ENCODE peak calls at places on chromosome 2, in six cellular contexts. E, P, G, X, I and Z are unnamed samples.

GRCh38 chr2:71243548-71244301 is 16.8 kb upstream of the PAIP2B start:
- DNase-seq in X (no peak), E (no peak), I (no peak), G (peak; percentile 18), P (no peak), Z (no peak)

GRCh38 chr2:179837408-179837807 is 24.0 kb downstream of the ZNF385B start:
- DNase-seq in X (no peak), E (no peak), I (peak; percentile 46), P (no peak), G (peak; percentile 74), Z (peak; percentile 64)

GRCh38 chr2:3291113-3291512 is 86.5 kb downstream of the EIPR1 start:
- DNase-seq in I (no peak), P (no peak), E (no peak), X (no peak), G (no peak), Z (no peak)

GRCh38 chr2:168156661-168157060 is 90.7 kb downstream of the STK39 start:
- DNase-seq in I (peak; percentile 48), X (no peak), G (peak; percentile 54), E (no peak), P (no peak), Z (peak; percentile 25)

GRCh38 chr2:48719480-48720177 is 35.9 kb downstream of the LHCGR start:
- DNase-seq in X (no peak), G (no peak), P (peak; percentile 20), I (no peak), E (no peak), Z (no peak)

GRCh38 chr2:24973812-24974211 is 2.1 kb upstream of the DNAJC27 start:
- DNase-seq in G (peak; percentile 8), E (no peak), P (no peak), I (no peak), X (no peak), Z (no peak)

GRCh38 chr2:219158586-219158985 is 2.0 kb downstream of the NHEJ1 start:
- DNase-seq in E (no peak), X (no peak), G (no peak), P (no peak), I (peak; percentile 17), Z (no peak)

GRCh38 chr2:173715483-173715882 is 249.7 kb downstream of the SP3 start:
- DNase-seq in E (no peak), I (no peak), X (no peak), G (no peak), P (no peak), Z (no peak)

GRCh38 chr2:112482309-112483046 is 522 bp downstream of the TTL start:
- DNase-seq in G (peak; percentile 56), E (peak; percentile 21), I (peak; percentile 42), P (peak; percentile 40), X (peak; percentile 64), Z (peak; percentile 60)

GRCh38 chr2:28251337-28251736 is 141.3 kb upstream of the FOSL2 start:
- DNase-seq in E (no peak), X (no peak), I (no peak), G (no peak), P (no peak), Z (no peak)

GRCh38 chr2:145538661-145539319 is 1018.9 kb upstream of the ZEB2 start:
- DNase-seq in G (no peak), I (no peak), P (no peak), X (no peak), E (no peak), Z (no peak)

GRCh38 chr2:175152242-175152641 is 15.8 kb downstream of the ATF2 start:
- DNase-seq in G (no peak), E (no peak), P (no peak), I (no peak), X (no peak), Z (no peak)

GRCh38 chr2:9741110-9741509 is 102.2 kb upstream of the TAF1B start:
- DNase-seq in P (no peak), E (no peak), X (no peak), G (no peak), I (no peak), Z (no peak)

GRCh38 chr2:74440378-74441110 is 1.2 kb downstream of the RTKN start:
- DNase-seq in X (peak; percentile 92), P (peak; percentile 88), I (peak; percentile 81), E (peak; percentile 64), G (peak; percentile 96), Z (peak; percentile 86)

GRCh38 chr2:7881038-7881437 is 800.8 kb upstream of the ID2 start:
- DNase-seq in X (no peak), P (no peak), G (no peak), E (no peak), I (peak; percentile 2), Z (no peak)

GRCh38 chr2:159605441-159606178 is 10.7 kb downstream of the BAZ2B start:
- DNase-seq in X (no peak), P (no peak), G (no peak), E (no peak), I (no peak), Z (peak; percentile 11)

GRCh38 chr2:201228271-201228911 is 31.9 kb upstream of the CASP8 start:
- DNase-seq in I (no peak), P (no peak), G (peak; percentile 47), E (no peak), X (no peak), Z (peak; percentile 60)

GRCh38 chr2:43300222-43300621 is 73.8 kb upstream of the ZFP36L2 start:
- DNase-seq in X (no peak), I (no peak), E (no peak), G (no peak), P (no peak), Z (no peak)

GRCh38 chr2:54103454-54104314 is 11.7 kb upstream of the ACYP2 start:
- DNase-seq in G (peak; percentile 85), X (no peak), E (peak; percentile 36), I (peak; percentile 54), P (no peak), Z (peak; percentile 16)

GRCh38 chr2:9424447-9425164 is 1.2 kb downstream of the CPSF3 start:
- DNase-seq in X (no peak), E (no peak), G (no peak), I (no peak), P (no peak), Z (no peak)

GRCh38 chr2:194455358-194455757 is 1201.7 kb upstream of the SLC39A10 start:
- DNase-seq in X (no peak), E (no peak), P (no peak), I (no peak), G (no peak), Z (no peak)

GRCh38 chr2:113390133-113390849 is 47.2 kb upstream of the ZNG1B start:
- DNase-seq in P (peak; percentile 71), I (peak; percentile 79), G (peak; percentile 84), E (peak; percentile 77), X (no peak), Z (peak; percentile 75)

GRCh38 chr2:3282056-3282998 is 95.3 kb downstream of the EIPR1 start:
- DNase-seq in P (no peak), G (no peak), X (no peak), I (peak; percentile 33), E (no peak), Z (no peak)

GRCh38 chr2:63763336-63764056 is 78.2 kb upstream of the UGP2 start:
- DNase-seq in I (peak; percentile 28), X (no peak), E (no peak), G (no peak), P (no peak), Z (peak; percentile 20)

GRCh38 chr2:28958689-28959088 is 22.4 kb upstream of the TOGARAM2 start:
- DNase-seq in G (peak; percentile 85), E (peak; percentile 61), P (peak; percentile 69), I (peak; percentile 74), X (peak; percentile 69), Z (peak; percentile 77)

DNA sequence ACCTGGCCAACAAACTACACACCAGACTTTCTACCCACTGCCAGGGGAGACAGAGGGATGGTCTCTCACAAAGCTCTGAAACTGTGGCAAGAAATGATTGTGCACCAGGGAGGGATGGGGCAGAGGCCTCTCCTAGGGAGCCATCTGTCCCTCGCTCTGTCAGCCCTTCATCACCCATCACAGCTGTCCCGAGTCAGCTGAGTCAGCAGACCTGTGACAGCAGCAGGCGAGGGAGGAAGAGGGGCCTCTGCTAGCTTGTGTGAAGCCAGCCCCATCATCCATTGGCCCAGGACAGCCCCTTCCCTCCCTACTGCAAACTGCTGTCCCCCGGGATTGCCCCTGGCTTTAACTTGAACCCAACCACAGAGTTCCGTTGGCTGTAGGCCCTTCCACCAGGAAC is 5.0 kb downstream of the SH2D6 start:
- DNase-seq in G (no peak), X (no peak), I (no peak), P (no peak), E (no peak), Z (no peak)
- H3K4me1 ChIP-seq in G (peaks cover 7% of the 10 kb centered on the region), X (peaks cover 11% of the 10 kb centered on the region), I (peaks cover 20% of the 10 kb centered on the region), P (peaks cover 18% of the 10 kb centered on the region), E (peaks cover 15% of the 10 kb centered on the region), Z (peaks cover 24% of the 10 kb centered on the region)

GRCh38 chr2:47346669-47347068 is 56.3 kb upstream of the MSH2 start:
- DNase-seq in I (no peak), X (no peak), E (no peak), G (no peak), P (no peak), Z (no peak)
- H3K18ac ChIP-seq in I (no peak overlapping the region), X (peak overlapping the region; percentile 88), E (no peak overlapping the region), G (no peak overlapping the region), P (no peak overlapping the region), Z (no peak overlapping the region)

DNA sequence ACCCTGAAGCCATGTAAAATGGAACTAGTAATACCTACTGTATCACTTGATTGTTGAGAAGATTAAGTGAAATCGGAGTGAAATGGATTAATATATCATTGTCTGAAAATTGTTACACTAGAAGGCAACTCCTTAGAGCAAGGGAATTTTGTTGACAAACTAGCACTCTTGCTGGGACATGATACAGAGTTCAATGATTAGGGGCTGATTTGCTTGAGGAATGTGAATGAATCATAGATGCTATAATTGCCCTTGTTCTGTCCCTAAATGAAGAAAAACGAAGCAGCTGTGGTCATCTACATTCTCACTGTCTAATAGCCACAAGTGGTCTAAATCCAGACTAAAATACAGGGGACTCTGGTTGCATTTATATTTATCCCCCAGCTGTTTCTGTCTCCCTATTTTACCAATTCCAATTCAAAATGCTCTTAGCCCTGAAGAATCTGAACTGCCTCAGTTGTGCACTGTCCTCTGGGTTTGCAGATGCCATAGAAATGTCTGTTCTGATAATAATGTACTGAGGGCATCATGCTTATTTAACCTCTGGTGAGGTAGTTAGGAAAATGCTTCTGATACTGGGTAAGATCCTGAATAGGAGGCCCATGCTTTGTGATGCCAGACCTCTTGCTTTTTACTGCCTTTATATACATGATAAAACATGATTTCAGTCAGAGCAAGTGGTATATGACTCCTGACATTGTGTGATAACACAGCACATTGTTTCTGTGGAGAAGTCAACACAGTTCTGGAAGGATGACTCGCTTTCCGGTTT is 382.1 kb downstream of the NRXN1 start:
- DNase-seq in P (no peak), X (no peak), G (no peak), E (no peak), I (peak; percentile 56), Z (peak; percentile 25)
- H3K4me3 ChIP-seq in P (no peak overlapping the region), X (no peak overlapping the region), G (no peak overlapping the region), E (no peak overlapping the region), I (no peak overlapping the region), Z (no peak overlapping the region)

GRCh38 chr2:218030409-218031195 is 27.8 kb upstream of the TNS1 start:
- DNase-seq in E (no peak), I (no peak), P (no peak), X (peak; percentile 37), G (no peak), Z (no peak)

GRCh38 chr2:218029366-218030360 is 26.9 kb upstream of the TNS1 start:
- DNase-seq in X (peak; percentile 26), I (peak; percentile 26), E (no peak), P (no peak), G (no peak), Z (peak; percentile 28)

GRCh38 chr2:218027426-218028188 is 24.8 kb upstream of the TNS1 start:
- DNase-seq in I (no peak), E (no peak), G (no peak), P (no peak), X (peak; percentile 40), Z (no peak)

GRCh38 chr2:218028189-218028495 is 25.3 kb upstream of the TNS1 start:
- DNase-seq in P (no peak), I (no peak), G (no peak), X (no peak), E (no peak), Z (no peak)

GRCh38 chr2:218028562-218029348 is 26.0 kb upstream of the TNS1 start:
- DNase-seq in P (no peak), G (no peak), E (no peak), X (peak; percentile 37), I (no peak), Z (no peak)
- H3K4me1 ChIP-seq in P (no peaks in the 10 kb centered on the region), G (no peaks in the 10 kb centered on the region), E (no peaks in the 10 kb centered on the region), X (peaks cover 4% of the 10 kb centered on the region), I (peaks cover 6% of the 10 kb centered on the region), Z (peaks cover 3% of the 10 kb centered on the region)